ENCODE peak calls at places on chromosomes 7 and 10, in seven cellular contexts. C, J, D, V, G, Q and Z are unnamed samples.

GRCh38 chr10:23069019-23069665 is 26.2 kb upstream of the MSRB2 start:
- DNase-seq in C (no peak), J (no peak), D (no peak), V (no peak), G (no peak), Q (no peak), Z (no peak)

GRCh38 chr10:124741922-124742417 is 2.2 kb downstream of the FAM53B start:
- DNase-seq in C (no peak), J (no peak), D (no peak), V (peak), G (no peak), Q (no peak), Z (no peak)

GRCh38 chr10:16606421-16606820 is 84.7 kb upstream of the C1QL3 start:
- DNase-seq in C (no peak), J (no peak), D (no peak), V (no peak), G (no peak), Q (no peak), Z (no peak)

GRCh38 chr10:131242007-131242406 is 69.5 kb downstream of the TCERG1L start:
- DNase-seq in C (peak), J (no peak), D (peak), V (no peak), G (no peak), Q (no peak), Z (no peak)

GRCh38 chr7:18638594-18639452 is 143.3 kb downstream of the HDAC9 start:
- DNase-seq in C (no peak), J (no peak), D (no peak), V (no peak), G (peak), Q (no peak), Z (no peak)

GRCh38 chr10:103232772-103233488 is 12.8 kb upstream of the RPEL1 start:
- DNase-seq in C (no peak), J (no peak), D (peak), V (no peak), G (peak), Q (no peak), Z (no peak)

GRCh38 chr7:35524112-35524804 is 170.7 kb downstream of the HERPUD2 start:
- DNase-seq in C (no peak), J (no peak), D (no peak), V (no peak), G (no peak), Q (no peak), Z (no peak)

GRCh38 chr10:74557098-74557497 is 269.3 kb upstream of the KAT6B start:
- DNase-seq in C (no peak), J (no peak), D (no peak), V (no peak), G (no peak), Q (no peak), Z (no peak)

GRCh38 chr7:47783456-47784240 is 164.6 kb downstream of the PKD1L1 start:
- DNase-seq in C (no peak), J (peak), D (no peak), V (no peak), G (no peak), Q (no peak), Z (no peak)

GRCh38 chr7:52120908-52121307 is 804.3 kb upstream of the COBL start:
- DNase-seq in C (no peak), J (no peak), D (peak), V (no peak), G (no peak), Q (no peak), Z (no peak)

GRCh38 chr10:49092477-49092876 is 22.8 kb downstream of the VSTM4 start:
- DNase-seq in C (no peak), J (no peak), D (no peak), V (no peak), G (no peak), Q (no peak), Z (no peak)

GRCh38 chr10:38094158-38094922 is at the start of gene ZNF37A:
- DNase-seq in C (peak), J (peak), D (peak), V (peak), G (peak), Q (peak), Z (peak)

GRCh38 chr7:98913026-98913425 is 34.7 kb downstream of the TRRAP start:
- DNase-seq in C (no peak), J (no peak), D (no peak), V (no peak), G (no peak), Q (no peak), Z (no peak)

GRCh38 chr10:73796766-73797165 is 11.4 kb downstream of the ZSWIM8 start:
- DNase-seq in C (no peak), J (no peak), D (no peak), V (no peak), G (no peak), Q (no peak), Z (no peak)

GRCh38 chr7:48084727-48085432 is 4.2 kb upstream of the UPP1 start:
- DNase-seq in C (peak), J (no peak), D (no peak), V (peak), G (peak), Q (no peak), Z (no peak)

GRCh38 chr10:81909453-81909852 is 34.5 kb downstream of the NRG3 start:
- DNase-seq in C (no peak), J (peak), D (no peak), V (no peak), G (no peak), Q (no peak), Z (no peak)

GRCh38 chr7:81447351-81447952 is 322.4 kb downstream of the HGF start:
- DNase-seq in C (peak), J (no peak), D (peak), V (peak), G (peak), Q (no peak), Z (peak)

GRCh38 chr10:129494740-129495139 is 27.7 kb downstream of the MGMT start:
- DNase-seq in C (no peak), J (no peak), D (peak), V (no peak), G (no peak), Q (no peak), Z (no peak)

GRCh38 chr7:99499356-99499712 is 747 bp downstream of the ZNF394 start:
- DNase-seq in C (no peak), J (no peak), D (no peak), V (no peak), G (peak), Q (no peak), Z (no peak)

GRCh38 chr7:56256108-56256507 is 139.9 kb upstream of the NUPR2 start:
- DNase-seq in C (no peak), J (no peak), D (no peak), V (no peak), G (no peak), Q (no peak), Z (no peak)

GRCh38 chr7:79093421-79093820 is 360.0 kb downstream of the MAGI2 start:
- DNase-seq in C (no peak), J (no peak), D (no peak), V (no peak), G (no peak), Q (no peak), Z (no peak)

GRCh38 chr10:25627606-25628005 is 306.4 kb upstream of the MYO3A start:
- DNase-seq in C (no peak), J (no peak), D (no peak), V (no peak), G (no peak), Q (no peak), Z (no peak)

GRCh38 chr7:21867816-21868646 is 77.7 kb downstream of the CDCA7L start:
- DNase-seq in C (no peak), J (no peak), D (peak), V (no peak), G (no peak), Q (no peak), Z (no peak)

GRCh38 chr10:4557469-4557868 is 268.5 kb upstream of the AKR1E2 start:
- DNase-seq in C (no peak), J (no peak), D (no peak), V (no peak), G (no peak), Q (no peak), Z (no peak)

GRCh38 chr7:98870807-98871491 is 1.1 kb upstream of the TMEM130 start:
- DNase-seq in C (no peak), J (no peak), D (no peak), V (no peak), G (no peak), Q (no peak), Z (no peak)

GRCh38 chr7:20064181-20064970 is 152.8 kb downstream of the MACC1 start:
- DNase-seq in C (no peak), J (no peak), D (no peak), V (no peak), G (no peak), Q (no peak), Z (no peak)

GRCh38 chr10:29723704-29724103 is 88.9 kb upstream of the SVIL start:
- DNase-seq in C (no peak), J (no peak), D (no peak), V (no peak), G (peak), Q (no peak), Z (no peak)

GRCh38 chr10:86217386-86218080 is 149.1 kb downstream of the GRID1 start:
- DNase-seq in C (no peak), J (no peak), D (no peak), V (no peak), G (no peak), Q (no peak), Z (no peak)

GRCh38 chr7:117395743-117396142 is 31.6 kb downstream of the ASZ1 start:
- DNase-seq in C (no peak), J (no peak), D (no peak), V (no peak), G (no peak), Q (no peak), Z (no peak)

GRCh38 chr10:30736685-30737232 is 107.2 kb upstream of the LYZL2 start:
- DNase-seq in C (no peak), J (no peak), D (no peak), V (peak), G (peak), Q (no peak), Z (no peak)

GRCh38 chr7:148334959-148335577 is 255.5 kb upstream of the C7orf33 start:
- DNase-seq in C (no peak), J (no peak), D (no peak), V (no peak), G (no peak), Q (no peak), Z (no peak)

GRCh38 chr10:7702288-7702812 is 766 bp upstream of the ITIH2 start:
- DNase-seq in C (no peak), J (no peak), D (no peak), V (no peak), G (no peak), Q (no peak), Z (no peak)
- H3K27ac ChIP-seq in C (no peak), J (no peak), D (no peak), V (no peak), G (no peak), Q (no peak), Z (no peak)

DNA sequence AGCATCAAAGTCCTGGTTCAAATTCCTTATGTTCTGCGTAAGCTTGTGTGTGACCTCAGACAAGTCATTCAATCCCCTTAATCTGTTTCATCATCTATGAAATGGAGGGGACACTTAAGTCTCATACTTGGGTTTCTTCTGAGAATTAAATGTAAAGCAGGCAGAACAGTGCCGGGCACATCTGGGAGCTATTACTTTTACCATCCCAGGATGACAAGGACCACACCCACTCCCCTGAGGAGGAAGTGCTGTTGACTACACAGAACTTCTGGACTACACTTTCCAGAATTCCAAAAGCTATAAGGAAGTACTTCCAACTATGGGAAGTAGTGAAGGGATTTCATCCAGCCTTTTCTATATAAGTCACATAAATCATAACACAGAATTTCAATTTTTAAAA is 294.9 kb downstream of the IPMK start:
- DNase-seq in C (no peak), J (no peak), D (no peak), V (no peak), G (no peak), Q (no peak), Z (no peak)
- TF ChIP-seq POLR2AphosphoS5 in C (no peak), J (no peak), D (no peak), V (no peak), G (no peak), Q (no peak), Z (no peak)

DNA sequence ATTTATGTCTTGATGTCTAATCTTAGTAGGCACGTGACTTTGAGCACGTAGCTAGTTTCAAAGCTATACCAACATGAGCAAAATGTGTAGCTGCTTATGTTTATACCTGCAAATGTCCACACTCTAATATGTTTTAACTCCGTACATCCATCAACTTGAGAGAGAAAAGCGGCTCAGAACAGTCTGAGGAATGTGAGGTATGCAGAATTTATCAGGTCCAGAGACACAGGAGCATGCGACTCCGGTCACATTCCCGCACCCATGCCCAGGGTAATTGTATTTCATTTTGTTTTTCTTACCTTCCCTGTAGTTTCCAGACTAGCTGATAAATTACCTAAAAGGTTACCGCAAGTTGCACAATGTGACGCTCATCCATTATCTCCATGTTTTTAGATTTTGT is 39.9 kb downstream of the SVOPL start:
- DNase-seq in C (no peak), J (no peak), D (peak), V (no peak), G (no peak), Q (no peak), Z (no peak)
- H3K27ac ChIP-seq in C (no peak), J (no peak), D (no peak), V (no peak), G (no peak), Q (no peak), Z (no peak)

DNA sequence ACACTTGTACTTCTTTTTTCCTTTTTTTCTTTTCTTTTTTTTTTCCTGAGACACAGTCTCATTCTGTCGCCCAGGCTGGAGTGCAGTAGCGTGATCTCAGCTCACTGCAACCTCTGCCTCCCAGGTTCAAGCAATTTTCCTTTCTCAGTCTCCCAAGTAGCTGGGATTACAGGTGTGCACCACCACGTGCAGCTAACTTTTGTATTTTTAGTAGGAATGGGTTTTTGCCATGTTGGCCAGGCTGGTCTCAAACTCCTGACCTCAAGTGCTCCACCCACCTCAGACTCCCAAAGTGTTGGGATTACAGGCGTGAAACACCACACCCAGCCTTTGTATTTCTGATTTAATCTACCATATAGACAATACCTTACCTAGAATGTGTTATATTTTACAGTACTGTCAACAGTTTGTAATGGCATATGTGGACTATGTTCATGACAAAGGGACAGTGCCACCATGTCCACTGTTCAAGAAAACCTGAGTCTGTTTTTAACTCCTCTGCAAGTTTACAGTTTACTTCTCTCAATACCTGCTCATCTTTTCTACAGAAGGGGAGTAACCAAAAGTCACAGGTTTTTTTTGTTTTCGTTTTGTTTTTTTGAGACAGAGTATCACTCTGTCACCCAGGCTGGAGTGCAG is 223.8 kb upstream of the KLF14 start:
- DNase-seq in C (no peak), J (no peak), D (no peak), V (no peak), G (no peak), Q (no peak), Z (no peak)
- TF ChIP-seq POLR2AphosphoS5 in C (no peak), J (no peak), D (no peak), V (no peak), G (no peak), Q (no peak), Z (no peak)

GRCh38 chr7:53900856-53901528 is 641.2 kb upstream of the VSTM2A start:
- DNase-seq in C (peak), J (no peak), D (peak), V (no peak), G (no peak), Q (no peak), Z (no peak)
- H3K27ac ChIP-seq in C (no peak), J (no peak), D (no peak), V (no peak), G (no peak), Q (no peak), Z (no peak)

GRCh38 chr10:97463363-97464132 is 17.6 kb downstream of the ZDHHC16 start:
- DNase-seq in C (peak), J (no peak), D (peak), V (peak), G (peak), Q (no peak), Z (peak)
- TF ChIP-seq POLR2AphosphoS5 in C (no peak), J (peak), D (no peak), V (no peak), G (no peak), Q (peak), Z (peak)

GRCh38 chr7:139701908-139702307 is 75.9 kb downstream of the HIPK2 start:
- DNase-seq in C (peak), J (no peak), D (no peak), V (peak), G (no peak), Q (no peak), Z (no peak)
- H3K27ac ChIP-seq in C (no peak), J (peak), D (no peak), V (peak), G (no peak), Q (no peak), Z (peak)